ENCODE peak calls at places on chromosome 1, in six cellular contexts. H is H1; U is stimulated activated CD8-positive, alpha-beta memory T cell treated with anti-CD3 and anti-CD28 coated beads, Interleukin-12 subunit alpha, Interleukin-12 subunit beta, amount 100 ng/mL, for 4 hours; J is GF-D8; D is HT1080; T is prostate gland. O is an unnamed sample.
A peak's percentile ranks its signal among the peaks of the same experiment; 100 is the strongest.

GRCh38 chr1:10105484-10105883 is 72.7 kb downstream of the UBE4B start:
- DNase-seq in U (no peak), J (no peak), D (no peak), T (no peak), H (no peak), O (no peak)

GRCh38 chr1:19179597-19180271 is 30.3 kb downstream of the UBR4 start:
- DNase-seq in J (peak; percentile 99), D (peak; percentile 29), T (peak; percentile 28), U (no peak), H (no peak), O (peak; percentile 93)

GRCh38 chr1:7224081-7224534 is 438.9 kb downstream of the CAMTA1 start:
- DNase-seq in J (no peak), H (no peak), U (no peak), D (no peak), T (no peak), O (no peak)

GRCh38 chr1:201539561-201540404 is 856 bp downstream of the NAV1 start:
- DNase-seq in U (no peak), H (no peak), T (no peak), D (peak; percentile 85), J (no peak), O (peak; percentile 56)

GRCh38 chr1:183023601-183024351 is 556 bp downstream of the LAMC1 start:
- DNase-seq in H (no peak), T (peak; percentile 86), D (peak; percentile 76), U (peak; percentile 5), J (no peak), O (peak; percentile 48)

GRCh38 chr1:198245379-198245778 is 88.6 kb downstream of the NEK7 start:
- DNase-seq in T (no peak), H (no peak), J (no peak), U (no peak), D (no peak), O (no peak)

GRCh38 chr1:226995064-226995965 is 55.2 kb downstream of the COQ8A start:
- DNase-seq in J (no peak), U (no peak), T (no peak), D (no peak), H (no peak), O (no peak)

GRCh38 chr1:210369425-210369824 is 40.7 kb downstream of the HHAT start:
- DNase-seq in J (no peak), H (no peak), D (no peak), T (no peak), U (no peak), O (no peak)

GRCh38 chr1:202959276-202959620 is 1.1 kb upstream of the ADIPOR1 start:
- DNase-seq in U (no peak), J (no peak), H (no peak), D (peak; percentile 76), T (no peak), O (peak; percentile 28)

GRCh38 chr1:243393093-243393492 is 137.3 kb downstream of the SDCCAG8 start:
- DNase-seq in J (no peak), U (no peak), H (no peak), T (no peak), D (no peak), O (no peak)

GRCh38 chr1:173097001-173097400 is 46.3 kb upstream of the TNFSF18 start:
- DNase-seq in T (no peak), U (no peak), D (no peak), J (no peak), H (no peak), O (no peak)

GRCh38 chr1:39391741-39392679 is 99.4 kb upstream of the BMP8A start:
- DNase-seq in T (no peak), U (no peak), J (no peak), H (no peak), D (peak; percentile 92), O (no peak)